ENCODE peak calls at places on chromosomes 4 and X, in nine cellular contexts. Z, B, G, K, V, M, O, L and U are unnamed samples.

GRCh38 chr4:41644288-41644914 is 104.1 kb downstream of the PHOX2B start:
- DNase-seq in Z (peak), B (peak), K (no peak), M (peak), O (no peak), G (peak), V (peak), L (peak), U (peak)

GRCh38 chr4:43765514-43765913 is 683.1 kb downstream of the KCTD8 start:
- DNase-seq in Z (no peak), M (no peak), O (no peak), K (no peak), V (no peak), B (no peak), L (no peak), G (no peak), U (no peak)

GRCh38 chr4:148284526-148285193 is 157.6 kb downstream of the NR3C2 start:
- DNase-seq in M (no peak), K (no peak), L (no peak), G (no peak), O (no peak), Z (no peak), V (no peak), B (no peak), U (peak)

GRCh38 chr4:3831529-3832150 is 65.5 kb downstream of the ADRA2C start:
- DNase-seq in G (no peak), L (no peak), V (no peak), B (no peak), Z (no peak), K (no peak), M (no peak), O (no peak), U (no peak)

GRCh38 chr4:176238819-176239218 is 30.2 kb downstream of the ASB5 start:
- DNase-seq in M (no peak), Z (no peak), O (no peak), V (no peak), G (no peak), K (no peak), L (no peak), B (no peak), U (peak)

GRCh38 chr4:16025268-16025667 is 58.6 kb downstream of the PROM1 start:
- DNase-seq in K (no peak), G (no peak), L (no peak), V (no peak), B (no peak), Z (no peak), M (no peak), O (no peak), U (no peak)

GRCh38 chr4:109721033-109721432 is 8.8 kb downstream of the PLA2G12A start:
- DNase-seq in L (no peak), G (no peak), Z (no peak), O (no peak), K (no peak), M (no peak), B (no peak), V (no peak), U (no peak)

GRCh38 chr4:94038195-94038594 is 169.5 kb upstream of the SMARCAD1 start:
- DNase-seq in K (no peak), O (no peak), G (no peak), M (no peak), Z (no peak), B (no peak), L (no peak), V (no peak), U (no peak)

GRCh38 chrX:24063488-24063887 is 8.7 kb downstream of the EIF2S3 start:
- DNase-seq in O (no peak), V (no peak), G (no peak), Z (no peak), L (no peak), B (no peak), K (no peak), M (no peak), U (no peak)

GRCh38 chr4:98851806-98852205 is 77.1 kb downstream of the EIF4E start:
- DNase-seq in B (no peak), O (no peak), G (no peak), L (no peak), Z (no peak), V (no peak), K (no peak), M (no peak), U (no peak)

GRCh38 chr4:133801858-133802257 is 399.7 kb downstream of the PABPC4L start:
- DNase-seq in V (no peak), O (no peak), B (no peak), M (no peak), L (no peak), K (no peak), G (no peak), Z (no peak), U (peak)

GRCh38 chr4:87103691-87104187 is 116.7 kb downstream of the KLHL8 start:
- DNase-seq in O (no peak), K (no peak), G (no peak), Z (no peak), V (no peak), M (no peak), L (no peak), B (no peak), U (peak)

GRCh38 chr4:170027181-170027829 is 1.1 kb upstream of the MFAP3L start:
- DNase-seq in L (peak), K (peak), Z (peak), M (peak), G (peak), B (peak), V (peak), O (peak), U (peak)
- TF ChIP-seq POLR2AphosphoS5 in L (peak), K (no peak), Z (peak), M (no peak), G (no peak), B (no peak), V (peak), O (peak), U (no peak)

DNA sequence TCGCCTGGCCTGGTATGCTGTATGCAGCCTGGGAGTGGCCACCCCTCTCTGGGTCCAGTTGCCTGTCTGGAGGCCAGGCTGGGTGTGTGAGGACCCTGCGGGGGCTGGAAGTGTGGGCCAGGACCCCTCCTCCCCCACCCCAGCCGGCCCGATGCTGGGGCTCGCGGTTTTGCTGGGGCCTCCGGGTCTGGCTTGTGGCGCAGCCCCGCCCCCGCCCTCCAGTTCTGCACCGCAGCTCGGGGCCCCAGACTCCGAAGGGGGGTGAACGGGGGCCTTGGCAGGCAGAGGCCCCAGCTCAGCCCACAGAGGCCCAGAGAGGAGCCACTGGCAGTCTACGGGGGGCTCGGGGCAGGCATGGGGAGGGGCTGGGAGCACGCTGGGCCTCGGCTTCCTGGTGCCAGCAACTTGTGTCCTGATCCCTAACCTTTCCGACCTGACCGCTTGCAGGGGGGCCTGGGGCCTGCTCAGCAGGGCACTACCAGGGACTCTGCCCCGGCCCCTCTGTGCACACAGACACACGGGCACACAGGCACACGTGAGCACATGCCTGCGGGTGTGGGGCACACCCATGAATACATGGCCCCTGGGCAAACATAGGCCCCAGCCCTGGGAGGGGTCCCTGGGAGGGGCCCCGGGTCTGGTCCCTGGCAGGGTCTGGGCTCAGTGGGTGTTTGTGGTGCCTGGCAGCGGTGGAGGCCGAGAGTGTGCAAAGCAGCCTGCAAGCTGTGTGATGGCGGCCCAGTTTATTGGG is 21.4 kb upstream of the FGFR3 start:
- DNase-seq in Z (no peak), B (peak), K (no peak), G (no peak), M (no peak), L (no peak), O (no peak), V (no peak), U (no peak)
- TF ChIP-seq POLR2AphosphoS5 in Z (no peak), B (no peak), K (peak), G (no peak), M (no peak), L (no peak), O (no peak), V (no peak), U (no peak)

DNA sequence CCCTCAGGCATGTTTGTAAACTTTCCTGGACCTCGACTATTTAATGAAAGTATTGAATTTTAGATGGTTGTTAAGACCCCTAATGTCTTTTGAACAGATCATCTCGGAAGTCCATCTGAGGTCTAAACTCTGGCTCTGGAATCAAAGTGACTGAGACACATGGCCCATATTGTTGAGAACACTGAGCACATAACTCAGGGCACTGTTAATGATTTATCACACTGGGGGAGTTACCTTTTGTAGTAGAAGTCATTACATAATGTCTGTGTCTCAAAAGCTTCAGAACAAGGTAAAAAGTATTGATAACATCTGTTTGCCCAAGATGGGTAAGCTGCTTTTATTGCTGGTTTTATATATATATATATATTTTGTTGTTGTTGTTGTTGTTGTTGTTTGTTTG is 103.4 kb upstream of the HS3ST1 start:
- DNase-seq in O (no peak), M (no peak), G (no peak), V (no peak), K (no peak), L (no peak), Z (no peak), B (no peak), U (no peak)
- TF ChIP-seq POLR2AphosphoS5 in O (no peak), M (no peak), G (no peak), V (no peak), K (no peak), L (no peak), Z (no peak), B (no peak), U (no peak)

DNA sequence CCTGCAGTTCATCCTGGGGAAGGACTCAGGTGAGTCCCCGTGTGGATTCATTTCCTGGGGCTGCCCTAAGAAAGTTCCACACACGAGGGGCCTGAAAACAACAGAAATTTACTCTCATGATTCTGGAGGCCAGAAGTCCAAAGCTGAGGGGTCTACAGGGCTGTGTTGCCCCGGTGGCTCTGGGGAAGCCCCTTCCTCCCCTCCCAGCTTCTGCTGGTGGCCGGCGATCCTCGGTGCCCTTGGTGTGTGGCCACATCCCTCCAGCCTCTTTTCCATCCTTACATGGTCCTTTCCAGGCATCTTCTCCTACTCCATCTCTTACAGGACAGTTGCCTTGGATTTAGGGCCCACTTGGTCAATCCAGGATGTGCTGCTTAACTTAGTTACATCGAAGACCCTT is 15.1 kb downstream of the SH3BP2 start:
- DNase-seq in Z (no peak), B (no peak), M (no peak), V (no peak), G (no peak), L (no peak), K (no peak), O (no peak), U (no peak)
- TF ChIP-seq POLR2AphosphoS5 in Z (no peak), B (no peak), M (no peak), V (no peak), G (no peak), L (no peak), K (no peak), O (no peak), U (no peak)

GRCh38 chrX:153766098-153766817 is 2.2 kb downstream of the PLXNB3 start:
- DNase-seq in V (peak), G (peak), L (no peak), B (peak), O (no peak), K (no peak), Z (peak), M (peak), U (peak)
- TF ChIP-seq POLR2AphosphoS5 in V (peak), G (no peak), L (no peak), B (no peak), O (no peak), K (no peak), Z (no peak), M (no peak), U (peak)

GRCh38 chr4:102760645-102761477 is at the start of gene MANBA:
- DNase-seq in G (peak), V (peak), Z (peak), K (peak), M (peak), B (peak), L (peak), O (no peak), U (peak)
- TF ChIP-seq POLR2AphosphoS5 in G (peak), V (peak), Z (peak), K (peak), M (no peak), B (peak), L (peak), O (peak), U (no peak)

DNA sequence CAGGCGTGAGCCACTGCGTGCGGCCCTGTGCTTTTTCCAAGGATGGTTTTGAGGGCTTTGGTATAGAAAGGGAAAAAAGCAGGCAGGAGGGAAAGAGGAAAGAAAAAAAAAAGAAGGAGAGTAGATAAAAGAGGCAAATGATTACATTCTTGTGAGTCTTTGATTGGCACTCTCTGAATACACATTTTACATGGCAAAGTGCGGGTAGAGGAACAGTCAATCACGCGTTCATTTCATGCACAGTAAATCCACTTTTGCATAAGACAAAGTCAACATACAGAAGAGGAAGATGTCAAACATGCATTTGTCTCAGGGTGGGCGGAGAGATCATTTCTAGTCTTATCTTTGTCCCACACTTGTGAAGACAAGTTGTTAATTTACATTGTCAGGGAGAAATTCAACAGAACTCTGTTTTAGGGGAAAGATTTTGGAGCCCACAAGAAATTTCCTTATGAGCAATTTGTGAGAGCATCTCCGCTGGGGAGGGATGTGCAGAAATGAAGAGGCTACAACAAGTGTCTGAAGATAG is 183.2 kb downstream of the DHRSX start:
- DNase-seq in Z (no peak), G (no peak), K (no peak), V (no peak), O (no peak), B (no peak), M (no peak), L (no peak), U (no peak)
- TF ChIP-seq POLR2AphosphoS5 in Z (no peak), G (no peak), K (no peak), V (no peak), O (no peak), B (no peak), M (no peak), L (no peak), U (no peak)

GRCh38 chr4:168384437-168385141 is 66.0 kb upstream of the DDX60 start:
- DNase-seq in K (no peak), Z (peak), L (no peak), O (no peak), G (no peak), M (no peak), V (no peak), B (no peak), U (peak)
- TF ChIP-seq POLR2AphosphoS5 in K (no peak), Z (no peak), L (no peak), O (no peak), G (no peak), M (no peak), V (no peak), B (no peak), U (no peak)

DNA sequence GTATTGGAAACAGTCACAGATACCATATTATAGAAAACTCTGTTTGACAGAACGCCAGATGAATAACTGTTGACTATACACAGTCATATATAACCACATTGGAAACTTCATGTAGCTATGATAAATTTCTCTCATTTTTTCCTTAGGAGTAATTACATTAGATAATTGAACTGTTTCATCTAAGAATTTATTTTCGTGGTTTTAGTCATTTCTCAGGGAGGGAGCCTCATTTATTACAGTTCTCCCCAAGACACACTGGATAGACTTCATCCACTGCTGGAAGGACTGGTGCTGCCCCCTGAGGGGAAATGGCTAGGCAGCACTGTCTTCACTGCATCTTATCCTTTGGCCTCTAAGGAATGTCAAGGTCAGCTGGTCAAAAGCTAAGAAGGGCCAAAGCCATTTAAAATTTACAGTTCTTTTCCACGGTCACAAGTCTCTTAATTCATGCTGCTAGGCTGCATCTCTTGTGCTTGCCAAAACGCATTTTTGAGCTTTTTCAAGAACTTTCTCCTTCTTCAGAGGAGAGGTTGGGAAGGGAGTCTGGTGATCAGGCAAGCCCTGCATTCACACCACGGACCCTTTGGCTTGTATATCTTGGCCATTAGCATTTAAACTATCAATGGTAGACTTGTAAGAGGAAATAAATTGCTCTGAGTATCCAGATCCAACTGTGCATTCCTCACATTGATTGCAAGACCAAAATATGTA is 145.1 kb downstream of the CBR4 start:
- DNase-seq in O (no peak), K (no peak), V (no peak), G (no peak), L (no peak), Z (no peak), B (no peak), M (no peak), U (no peak)
- TF ChIP-seq POLR2AphosphoS5 in O (no peak), K (no peak), V (peak), G (no peak), L (no peak), Z (no peak), B (no peak), M (no peak), U (no peak)